ENCODE peak calls at places on chromosomes 4 and X, in eight cellular contexts. M is OCI-LY7; I is CD4-positive, alpha-beta T cell; N is fibroblast of mammary gland; U is PC-3; V is BJ; A is HFFc6; C is kidney epithelial cell. H is an unnamed sample.

GRCh38 chr4:164695650-164696049 is 58.3 kb upstream of the SMIM31 start:
- DNase-seq in M (no peak), I (no peak), N (no peak), U (no peak), V (no peak), A (no peak), C (no peak), H (no peak)

GRCh38 chr4:184104419-184105101 is 113.1 kb downstream of the ENPP6 start:
- DNase-seq in M (no peak), I (no peak), N (no peak), U (no peak), V (no peak), A (no peak), C (no peak), H (no peak)

GRCh38 chrX:38916801-38917200 is 115.5 kb downstream of the MID1IP1 start:
- DNase-seq in M (no peak), I (no peak), N (no peak), U (no peak), V (no peak), A (no peak), C (no peak), H (no peak)

GRCh38 chrX:69524765-69525164 is 20.6 kb downstream of the NALF2 start:
- DNase-seq in M (no peak), I (no peak), N (no peak), U (no peak), V (no peak), A (no peak), C (no peak), H (no peak)

GRCh38 chr4:59838236-59838635 is 1361.9 kb upstream of the ADGRL3 start:
- DNase-seq in M (no peak), I (no peak), N (no peak), U (no peak), V (no peak), A (no peak), C (no peak), H (no peak)

GRCh38 chr4:38313999-38314561 is 349.9 kb upstream of the KLF3 start:
- DNase-seq in M (no peak), I (no peak), N (peak), U (peak), V (no peak), A (peak), C (no peak), H (peak)

GRCh38 chr4:163484906-163485305 is 9.6 kb upstream of the TMA16 start:
- DNase-seq in M (peak), I (peak), N (peak), U (peak), V (no peak), A (peak), C (peak), H (peak)

GRCh38 chr4:183905593-183906485 is 732 bp downstream of the STOX2 start:
- DNase-seq in M (no peak), I (no peak), N (peak), U (peak), V (no peak), A (no peak), C (no peak), H (no peak)

GRCh38 chrX:69387559-69388487 is 116.3 kb upstream of the NALF2 start:
- DNase-seq in M (no peak), I (peak), N (peak), U (peak), V (no peak), A (peak), C (peak), H (peak)

DNA sequence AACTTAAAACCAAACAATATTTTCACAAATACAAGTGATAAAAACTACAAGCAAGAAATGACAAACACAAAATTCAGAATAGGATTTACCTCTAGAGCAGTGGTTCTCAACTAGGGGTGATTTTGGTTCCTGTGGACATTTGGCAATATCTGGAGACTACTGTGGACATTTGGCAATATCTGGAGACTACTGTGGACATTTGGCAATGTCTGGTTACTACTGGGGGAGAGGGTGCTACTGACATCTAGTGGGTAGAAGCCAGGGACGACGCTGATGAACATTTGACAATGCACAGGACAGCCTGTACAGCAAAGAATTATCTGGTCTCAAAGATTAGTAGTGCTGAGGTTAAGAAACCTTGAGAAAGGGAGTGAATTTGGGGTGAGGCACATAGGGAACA is 169.8 kb downstream of the CLCN4 start:
- DNase-seq in M (peak), I (no peak), N (peak), U (peak), V (no peak), A (no peak), C (no peak), H (no peak)
- TF ChIP-seq CTCF in M (peak), I (no peak), N (peak), U (peak), V (peak), A (peak), C (no peak), H (peak)

DNA sequence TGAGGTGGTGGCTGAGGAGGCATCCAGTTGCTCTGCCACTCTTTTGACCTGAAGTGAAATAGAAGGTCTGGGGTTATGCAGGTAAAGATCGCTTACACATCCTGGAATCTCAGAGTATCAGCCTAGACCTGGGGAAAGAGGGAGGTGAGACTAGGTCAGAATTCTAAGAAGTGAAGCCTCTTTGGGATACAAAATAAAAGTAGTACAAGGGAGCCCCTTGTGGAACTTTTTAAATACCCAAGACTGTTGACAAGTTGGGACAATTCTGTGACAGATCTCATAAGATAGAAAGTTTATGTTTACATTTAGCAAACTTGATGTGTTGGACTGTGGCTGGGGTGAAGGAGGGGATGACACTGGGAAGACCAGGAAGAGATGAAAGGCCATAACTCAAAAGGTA is 263.2 kb downstream of the SPRY1 start:
- DNase-seq in M (peak), I (no peak), N (peak), U (peak), V (no peak), A (no peak), C (no peak), H (no peak)
- TF ChIP-seq CTCF in M (peak), I (peak), N (peak), U (peak), V (peak), A (peak), C (peak), H (no peak)

GRCh38 chrX:109389917-109390316 is 92.0 kb downstream of the GUCY2F start:
- DNase-seq in M (no peak), I (no peak), N (no peak), U (no peak), V (no peak), A (no peak), C (no peak), H (no peak)

GRCh38 chrX:109390556-109390955 is 91.3 kb downstream of the GUCY2F start:
- DNase-seq in M (no peak), I (no peak), N (no peak), U (no peak), V (no peak), A (no peak), C (no peak), H (no peak)

GRCh38 chrX:109392895-109393294 is 89.0 kb downstream of the GUCY2F start:
- DNase-seq in M (no peak), I (no peak), N (no peak), U (no peak), V (no peak), A (no peak), C (no peak), H (no peak)

GRCh38 chrX:109399831-109400230 is 82.1 kb downstream of the GUCY2F start:
- DNase-seq in M (no peak), I (no peak), N (no peak), U (no peak), V (no peak), A (no peak), C (no peak), H (no peak)

DNA sequence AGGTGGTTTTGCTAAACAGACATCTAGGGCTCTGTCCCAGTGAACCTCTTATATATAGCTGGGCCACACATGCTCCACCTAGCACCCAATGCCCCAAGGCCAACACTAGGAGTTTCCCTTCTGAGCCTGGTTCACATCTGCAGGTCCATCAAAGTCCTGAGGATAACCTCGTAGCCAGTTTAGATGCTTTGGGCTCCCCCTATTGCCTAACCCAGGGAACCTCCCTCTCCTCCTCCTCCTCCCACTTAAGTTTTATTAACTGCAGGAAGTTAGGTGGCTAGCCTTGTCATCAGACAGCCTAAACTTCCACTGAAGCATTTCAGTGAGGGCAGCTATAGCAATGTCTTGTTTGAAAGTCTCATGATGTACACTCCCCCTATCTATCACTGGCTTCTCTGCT is 88.0 kb downstream of the GUCY2F start:
- DNase-seq in M (peak), I (no peak), N (peak), U (peak), V (no peak), A (no peak), C (no peak), H (no peak)
- TF ChIP-seq CTCF in M (peak), I (no peak), N (peak), U (peak), V (no peak), A (no peak), C (no peak), H (no peak)

GRCh38 chr4:187666634-187667033 is 328.9 kb upstream of the ZFP42 start:
- DNase-seq in M (no peak), I (no peak), N (peak), U (no peak), V (no peak), A (no peak), C (no peak), H (no peak)
- TF ChIP-seq CTCF in M (no peak), I (no peak), N (no peak), U (no peak), V (no peak), A (no peak), C (no peak), H (no peak)

DNA sequence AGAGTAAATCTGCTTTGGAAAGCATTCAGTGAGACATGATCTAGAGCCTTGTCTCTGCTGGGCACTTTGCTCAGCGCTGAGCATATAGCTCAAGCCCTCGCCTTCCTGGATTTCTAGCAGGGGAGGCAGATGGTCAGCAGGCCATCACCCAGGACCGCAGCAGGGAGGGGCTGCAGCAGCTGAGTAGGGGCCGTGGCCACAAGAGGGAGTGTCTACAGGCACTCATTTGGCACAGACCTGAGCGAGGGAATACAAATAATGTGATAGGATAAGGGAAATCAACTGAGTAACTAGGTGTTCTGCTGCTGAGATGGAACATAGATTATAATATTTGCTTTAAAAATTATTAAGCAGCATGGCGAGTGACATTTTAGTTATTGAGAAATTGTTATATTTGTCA is 30.2 kb downstream of the OFD1 start:
- DNase-seq in M (no peak), I (no peak), N (peak), U (no peak), V (no peak), A (no peak), C (no peak), H (no peak)
- TF ChIP-seq CTCF in M (peak), I (no peak), N (peak), U (peak), V (no peak), A (peak), C (peak), H (peak)

GRCh38 chr4:77695769-77696168 is 90.1 kb downstream of the CXCL13 start:
- DNase-seq in M (no peak), I (no peak), N (peak), U (peak), V (peak), A (peak), C (peak), H (peak)

GRCh38 chr4:77692847-77693432 is 87.3 kb downstream of the CXCL13 start:
- DNase-seq in M (no peak), I (no peak), N (no peak), U (no peak), V (no peak), A (no peak), C (no peak), H (no peak)

GRCh38 chr4:77699731-77700210 is 94.2 kb downstream of the CXCL13 start:
- DNase-seq in M (peak), I (no peak), N (peak), U (peak), V (peak), A (peak), C (peak), H (peak)

GRCh38 chr4:77701111-77701510 is 95.5 kb downstream of the CXCL13 start:
- DNase-seq in M (no peak), I (no peak), N (no peak), U (no peak), V (no peak), A (no peak), C (no peak), H (no peak)

GRCh38 chr4:77697860-77698599 is 92.4 kb downstream of the CXCL13 start:
- DNase-seq in M (peak), I (no peak), N (peak), U (peak), V (no peak), A (peak), C (peak), H (peak)
- TF ChIP-seq CTCF in M (peak), I (no peak), N (peak), U (peak), V (peak), A (peak), C (peak), H (peak)

H was measured in astrocyte of the cerebellum.